ENCODE peak calls at places on chromosomes 5 and 9, in eight cellular contexts. A is pancreas; Z is RWPE2; C is GM23338; F is lung; K is GM23248; X is CD8-positive, alpha-beta T cell; V is K562. T is an unnamed sample. For H3K4me1, the result is how much of the 10 kb centered on the place peaks cover.

GRCh38 chr9:5582835-5583195 is 46.1 kb upstream of the RIC1 start:
- DNase-seq in K (peak), A (no peak), V (no peak), Z (no peak), F (no peak), X (no peak), C (no peak), T (peak)

GRCh38 chr9:105835721-105836120 is 141.4 kb downstream of the TMEM38B start:
- DNase-seq in V (no peak), C (no peak), X (no peak), Z (no peak), F (no peak), K (no peak), A (peak), T (no peak)

GRCh38 chr9:110319781-110320180 is 17.9 kb downstream of the TXNDC8 start:
- DNase-seq in X (no peak), Z (no peak), K (peak), V (no peak), A (no peak), F (no peak), C (no peak), T (no peak)

GRCh38 chr9:137742698-137743097 is 123.9 kb downstream of the EHMT1 start:
- DNase-seq in C (no peak), V (no peak), A (no peak), X (no peak), Z (no peak), K (peak), F (no peak), T (no peak)

GRCh38 chr9:97594414-97594921 is 38.7 kb downstream of the TSTD2 start:
- DNase-seq in V (no peak), X (no peak), F (no peak), A (no peak), C (peak), Z (no peak), K (no peak), T (no peak)

GRCh38 chr9:133247632-133248031 is 27.4 kb downstream of the ABO start:
- DNase-seq in X (no peak), F (no peak), C (no peak), Z (no peak), V (no peak), K (no peak), A (no peak), T (no peak)

GRCh38 chr5:27491746-27492439 is 453.5 kb upstream of the CDH9 start:
- DNase-seq in V (no peak), X (no peak), C (no peak), A (no peak), K (no peak), Z (no peak), F (no peak), T (no peak)

GRCh38 chr9:121930970-121931369 is 162.1 kb downstream of the TTLL11 start:
- DNase-seq in X (no peak), Z (no peak), K (no peak), F (no peak), A (no peak), C (no peak), V (no peak), T (no peak)

GRCh38 chr9:33143241-33143642 is 23.9 kb downstream of the B4GALT1 start:
- DNase-seq in V (no peak), A (no peak), F (peak), Z (no peak), K (peak), X (no peak), C (no peak), T (no peak)

GRCh38 chr5:142512680-142513042 is 173.2 kb downstream of the FGF1 start:
- DNase-seq in Z (peak), F (no peak), V (no peak), K (peak), X (no peak), C (no peak), A (no peak), T (no peak)

GRCh38 chr9:120481248-120481647 is 98.7 kb downstream of the CDK5RAP2 start:
- DNase-seq in V (no peak), F (no peak), Z (no peak), C (no peak), K (peak), A (no peak), X (no peak), T (no peak)

GRCh38 chr5:170484459-170484831 is 19.4 kb upstream of the KCNIP1 start:
- DNase-seq in A (no peak), X (no peak), C (no peak), K (no peak), V (no peak), F (no peak), Z (no peak), T (no peak)

GRCh38 chr5:78162253-78162862 is 132.1 kb downstream of the AP3B1 start:
- DNase-seq in X (no peak), K (peak), V (peak), A (no peak), C (peak), Z (no peak), F (no peak), T (no peak)

GRCh38 chr9:98226968-98227367 is 28.5 kb downstream of the TBC1D2 start:
- DNase-seq in X (no peak), Z (no peak), F (no peak), A (no peak), K (no peak), V (no peak), C (no peak), T (no peak)

GRCh38 chr5:112373888-112374287 is 45.2 kb downstream of the EPB41L4A start:
- DNase-seq in Z (no peak), K (no peak), F (no peak), C (no peak), A (no peak), X (no peak), V (no peak), T (no peak)

GRCh38 chr5:144028644-144029043 is 141.8 kb downstream of the YIPF5 start:
- DNase-seq in X (no peak), A (no peak), V (no peak), Z (no peak), F (no peak), K (peak), C (no peak), T (no peak)

GRCh38 chr9:11269036-11269435 is 656.2 kb upstream of the PTPRD start:
- DNase-seq in Z (no peak), F (no peak), V (no peak), C (peak), X (no peak), A (no peak), K (no peak), T (no peak)

GRCh38 chr5:160930361-160930760 is 78.3 kb upstream of the ATP10B start:
- DNase-seq in K (peak), X (no peak), A (no peak), F (no peak), Z (no peak), V (no peak), C (peak), T (no peak)

GRCh38 chr5:171521219-171521633 is 101.8 kb downstream of the FGF18 start:
- DNase-seq in K (peak), X (no peak), A (no peak), V (no peak), Z (peak), C (peak), F (peak), T (peak)

DNA sequence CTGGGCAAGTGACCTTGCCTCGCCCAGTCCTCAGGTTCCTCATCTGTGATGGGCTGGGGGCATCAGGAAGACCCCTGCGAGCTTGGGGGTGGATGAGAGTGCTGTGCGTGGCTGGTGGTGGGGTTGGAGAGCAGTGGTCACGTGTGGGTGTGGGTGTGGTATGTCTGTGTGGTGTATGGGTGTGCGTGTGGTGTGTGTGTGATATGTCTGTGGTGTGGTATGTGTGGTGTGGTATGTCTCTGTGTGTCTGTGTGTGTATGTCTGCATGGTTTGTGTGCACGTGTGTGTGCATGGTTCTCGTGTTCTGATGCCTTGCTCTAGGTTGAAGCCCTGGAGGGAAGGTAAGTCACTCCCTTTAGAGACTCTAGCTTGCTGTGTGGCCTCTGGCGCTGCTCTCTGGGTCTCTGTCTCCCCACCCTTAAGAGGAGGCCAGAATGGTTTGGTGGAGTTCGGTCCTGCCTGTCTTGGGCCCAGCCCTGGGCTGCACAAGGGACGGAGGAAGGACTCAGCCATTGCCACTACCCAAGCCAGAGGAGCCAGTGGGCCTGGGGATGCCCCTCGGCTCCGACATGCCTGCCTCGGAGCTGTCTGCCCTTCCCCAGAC is 87.0 kb downstream of the RXRA start:
- DNase-seq in K (no peak), X (no peak), A (no peak), V (no peak), F (no peak), C (no peak), Z (no peak), T (no peak)
- H3K4me3 ChIP-seq in K (no peak), X (no peak), A (no peak), V (no peak), F (no peak), C (no peak), Z (no peak), T (no peak)

GRCh38 chr5:2370626-2371418 is 380.7 kb downstream of the IRX2 start:
- DNase-seq in V (no peak), K (no peak), F (peak), Z (no peak), C (no peak), A (no peak), X (no peak), T (peak)
- H3K4me1 ChIP-seq in V (under half), K (under half), F (under half), Z (under half), C (under half), A (under half), X (under half), T (under half)

GRCh38 chr5:88141695-88141979 is 127.0 kb downstream of the TMEM161B start:
- DNase-seq in Z (no peak), A (no peak), V (no peak), X (no peak), C (no peak), F (no peak), K (no peak), T (no peak)
- H3K4me3 ChIP-seq in Z (peak), A (no peak), V (no peak), X (peak), C (peak), F (no peak), K (peak), T (peak)

DNA sequence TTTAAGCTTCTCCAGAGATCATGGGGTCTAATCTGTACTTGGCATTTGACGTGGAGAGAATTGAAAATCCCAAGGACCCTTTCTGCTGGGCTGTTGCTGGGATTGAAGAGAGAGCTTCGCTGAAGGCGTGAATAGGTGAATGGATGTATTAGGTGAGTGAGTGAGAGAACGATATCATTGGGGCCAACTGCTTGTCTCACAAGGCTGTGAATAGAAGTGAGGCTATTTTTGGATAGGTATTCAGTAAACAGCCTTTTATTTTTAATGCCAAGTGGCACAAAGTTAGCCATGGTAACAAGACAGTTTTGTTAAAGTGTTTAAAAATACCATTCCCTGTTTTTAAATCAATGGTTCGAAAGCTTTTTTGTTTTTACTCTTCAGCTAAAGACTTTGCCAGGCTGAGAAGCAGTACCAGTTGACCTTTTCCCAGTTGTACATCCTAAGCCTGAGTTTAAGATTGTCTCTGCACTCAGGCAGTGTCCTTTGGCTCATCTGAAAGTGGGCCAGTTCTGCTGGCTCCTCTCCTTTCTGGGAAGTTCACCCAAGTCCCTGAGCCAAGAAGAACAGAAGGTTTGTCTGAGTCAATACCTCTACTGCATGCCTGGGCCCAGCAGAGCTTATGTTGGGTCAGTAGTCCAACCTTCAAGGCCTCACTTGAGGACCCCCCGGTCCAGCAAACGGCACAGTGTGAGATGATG is 156.4 kb downstream of the MACROH2A1 start:
- DNase-seq in F (no peak), Z (peak), C (no peak), K (peak), X (no peak), A (no peak), V (no peak), T (peak)
- H3K4me1 ChIP-seq in F (under half), Z (under half), C (under half), K (half or more), X (under half), A (under half), V (under half), T (under half)

DNA sequence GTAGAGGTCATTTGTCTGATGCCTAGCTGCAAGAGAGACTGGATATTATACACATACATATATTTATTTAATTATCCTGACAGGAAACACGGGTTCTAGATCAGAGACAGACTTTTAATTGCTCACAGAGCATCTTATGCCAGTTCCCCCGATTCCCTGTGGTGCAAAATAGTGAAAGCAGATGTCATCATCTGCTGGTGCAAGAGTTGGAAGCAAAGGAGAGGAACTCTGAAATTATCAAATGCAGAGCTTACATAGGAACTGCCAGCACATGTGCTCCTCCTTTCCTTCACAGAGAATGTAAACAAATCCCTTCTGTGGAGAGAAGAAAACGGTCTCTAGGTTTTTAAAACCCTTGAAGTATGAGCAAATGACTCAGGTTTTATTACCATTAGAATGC is 69.3 kb downstream of the DTWD2 start:
- DNase-seq in C (no peak), F (no peak), A (no peak), X (no peak), K (no peak), V (no peak), Z (no peak), T (no peak)
- H3K4me3 ChIP-seq in C (no peak), F (no peak), A (no peak), X (no peak), K (no peak), V (no peak), Z (no peak), T (no peak)

DNA sequence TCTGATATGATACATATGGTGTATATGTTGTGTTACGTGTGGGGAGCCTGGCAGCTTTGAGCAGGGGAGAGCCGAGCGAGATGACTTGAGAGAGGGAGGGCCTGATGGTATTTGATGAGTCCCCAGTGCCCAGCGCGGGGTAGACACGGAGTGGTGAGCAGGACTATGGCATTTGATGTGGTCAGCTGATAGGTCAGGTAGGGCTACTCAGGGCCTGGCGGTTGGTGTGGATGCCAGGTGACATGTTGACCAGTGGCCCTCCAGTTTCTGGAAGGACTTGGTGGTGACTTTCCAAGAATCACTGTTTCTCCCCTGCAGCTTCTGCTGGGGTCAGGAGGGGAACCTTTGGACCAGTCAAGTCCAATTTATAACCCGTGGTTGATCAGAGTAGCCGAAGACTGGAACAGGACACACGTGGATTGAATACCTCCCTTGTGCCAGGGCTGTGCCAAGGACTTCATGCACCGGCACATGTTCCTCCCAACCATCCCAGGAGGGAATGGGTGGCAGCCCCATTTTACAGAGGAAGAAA is 148.8 kb downstream of the RGS3 start:
- DNase-seq in K (no peak), C (no peak), F (no peak), X (no peak), Z (no peak), V (no peak), A (no peak), T (no peak)
- H3K4me1 ChIP-seq in K (under half), C (under half), F (under half), X (under half), Z (under half), V (under half), A (under half), T (under half)

GRCh38 chr9:127754099-127754760 is 19.1 kb upstream of the TOR2A start:
- DNase-seq in A (no peak), F (no peak), K (peak), V (peak), Z (no peak), C (peak), X (no peak), T (no peak)
- H3K4me3 ChIP-seq in A (no peak), F (no peak), K (no peak), V (no peak), Z (no peak), C (peak), X (no peak), T (peak)

GRCh38 chr9:76926846-76927245 is 20.9 kb upstream of the PRUNE2 start:
- DNase-seq in A (no peak), K (no peak), V (no peak), Z (no peak), X (no peak), C (no peak), F (no peak), T (no peak)
- H3K4me1 ChIP-seq in A (under half), K (under half), V (under half), Z (under half), X (under half), C (under half), F (under half), T (under half)